ENCODE peak calls at places on chromosomes 7 and 10, in six cellular contexts. One of them, this sample, is unnamed.

GRCh38 chr7:7962851-7963250 is 5.7 kb upstream of the GLCCI1 start:
- DNase-seq in K562: no peak
- DNase-seq in sigmoid colon: no peak
- DNase-seq in SK-N-SH: no peak
- DNase-seq in transverse colon: no peak
- DNase-seq in ovary: no peak
- DNase-seq in this sample: no peak

GRCh38 chr10:89337493-89337892 is 9.7 kb downstream of the IFIT3 start:
- DNase-seq in K562: no peak
- DNase-seq in sigmoid colon: no peak
- DNase-seq in SK-N-SH: no peak
- DNase-seq in transverse colon: no peak
- DNase-seq in ovary: no peak
- DNase-seq in this sample: no peak

GRCh38 chr7:56081626-56082340 is 11.0 kb downstream of the PHKG1 start:
- DNase-seq in K562: no peak
- DNase-seq in sigmoid colon: peak; percentile 64
- DNase-seq in SK-N-SH: no peak
- DNase-seq in transverse colon: no peak
- DNase-seq in ovary: no peak
- DNase-seq in this sample: no peak

GRCh38 chr10:28296023-28296422 is 6.8 kb downstream of the MPP7 start:
- DNase-seq in K562: no peak
- DNase-seq in sigmoid colon: no peak
- DNase-seq in SK-N-SH: no peak
- DNase-seq in transverse colon: no peak
- DNase-seq in ovary: no peak
- DNase-seq in this sample: no peak

GRCh38 chr10:133277993-133278576 is 1.4 kb upstream of the ADAM8 start:
- DNase-seq in K562: no peak
- DNase-seq in sigmoid colon: no peak
- DNase-seq in SK-N-SH: no peak
- DNase-seq in transverse colon: no peak
- DNase-seq in ovary: no peak
- DNase-seq in this sample: no peak

GRCh38 chr10:119297207-119297968 is 90.0 kb downstream of the GRK5 start:
- DNase-seq in K562: no peak
- DNase-seq in sigmoid colon: no peak
- DNase-seq in SK-N-SH: no peak
- DNase-seq in transverse colon: no peak
- DNase-seq in ovary: no peak
- DNase-seq in this sample: no peak

GRCh38 chr10:118483496-118483895 is 112.0 kb downstream of the PRLHR start:
- DNase-seq in K562: peak; percentile 29
- DNase-seq in sigmoid colon: no peak
- DNase-seq in SK-N-SH: no peak
- DNase-seq in transverse colon: no peak
- DNase-seq in ovary: no peak
- DNase-seq in this sample: no peak

GRCh38 chr7:113404245-113404644 is 285.9 kb upstream of the SMIM30 start:
- DNase-seq in K562: peak; percentile 33
- DNase-seq in sigmoid colon: no peak
- DNase-seq in SK-N-SH: peak; percentile 19
- DNase-seq in transverse colon: no peak
- DNase-seq in ovary: no peak
- DNase-seq in this sample: no peak

GRCh38 chr7:79598351-79598750 is 144.9 kb upstream of the MAGI2 start:
- DNase-seq in K562: no peak
- DNase-seq in sigmoid colon: no peak
- DNase-seq in SK-N-SH: no peak
- DNase-seq in transverse colon: no peak
- DNase-seq in ovary: no peak
- DNase-seq in this sample: no peak

GRCh38 chr10:60806951-60807350 is 28.7 kb downstream of the CDK1 start:
- DNase-seq in K562: no peak
- DNase-seq in sigmoid colon: no peak
- DNase-seq in SK-N-SH: no peak
- DNase-seq in transverse colon: no peak
- DNase-seq in ovary: no peak
- DNase-seq in this sample: no peak

GRCh38 chr10:64067859-64068258 is 546.7 kb downstream of the REEP3 start:
- DNase-seq in K562: no peak
- DNase-seq in sigmoid colon: no peak
- DNase-seq in SK-N-SH: no peak
- DNase-seq in transverse colon: no peak
- DNase-seq in ovary: no peak
- DNase-seq in this sample: no peak

GRCh38 chr7:5470721-5471311 is 47.2 kb upstream of the TNRC18 start:
- DNase-seq in K562: no peak
- DNase-seq in sigmoid colon: peak; percentile 84
- DNase-seq in SK-N-SH: no peak
- DNase-seq in transverse colon: no peak
- DNase-seq in ovary: peak; percentile 56
- DNase-seq in this sample: no peak

GRCh38 chr10:117590516-117590915 is 48.0 kb downstream of the EMX2 start:
- DNase-seq in K562: no peak
- DNase-seq in sigmoid colon: peak; percentile 14
- DNase-seq in SK-N-SH: no peak
- DNase-seq in transverse colon: no peak
- DNase-seq in ovary: no peak
- DNase-seq in this sample: no peak

GRCh38 chr7:119562839-119563238 is 710.1 kb upstream of the KCND2 start:
- DNase-seq in K562: no peak
- DNase-seq in sigmoid colon: no peak
- DNase-seq in SK-N-SH: no peak
- DNase-seq in transverse colon: no peak
- DNase-seq in ovary: no peak
- DNase-seq in this sample: no peak

GRCh38 chr7:30914611-30915601 is 3.3 kb downstream of the AQP1 start:
- DNase-seq in K562: peak; percentile 94
- DNase-seq in sigmoid colon: no peak
- DNase-seq in SK-N-SH: peak; percentile 87
- DNase-seq in transverse colon: no peak
- DNase-seq in ovary: no peak
- DNase-seq in this sample: no peak

GRCh38 chr10:107616463-107617131 is 452.1 kb upstream of the SORCS1 start:
- DNase-seq in K562: no peak
- DNase-seq in sigmoid colon: no peak
- DNase-seq in SK-N-SH: no peak
- DNase-seq in transverse colon: no peak
- DNase-seq in ovary: no peak
- DNase-seq in this sample: no peak

GRCh38 chr7:25187932-25188331 is 40.4 kb downstream of the NPVF start:
- DNase-seq in K562: peak; percentile 17
- DNase-seq in sigmoid colon: no peak
- DNase-seq in SK-N-SH: no peak
- DNase-seq in transverse colon: no peak
- DNase-seq in ovary: no peak
- DNase-seq in this sample: no peak

GRCh38 chr7:140214075-140214684 is 37.4 kb upstream of the KDM7A start:
- DNase-seq in K562: no peak
- DNase-seq in sigmoid colon: no peak
- DNase-seq in SK-N-SH: peak; percentile 49
- DNase-seq in transverse colon: peak; percentile 87
- DNase-seq in ovary: no peak
- DNase-seq in this sample: no peak

GRCh38 chr7:520503-521161 is 986 bp upstream of the PDGFA start:
- DNase-seq in K562: peak; percentile 63
- DNase-seq in sigmoid colon: no peak
- DNase-seq in SK-N-SH: no peak
- DNase-seq in transverse colon: no peak
- DNase-seq in ovary: no peak
- DNase-seq in this sample: no peak

GRCh38 chr7:139735466-139735865 is 42.3 kb downstream of the HIPK2 start:
- DNase-seq in K562: no peak
- DNase-seq in sigmoid colon: no peak
- DNase-seq in SK-N-SH: no peak
- DNase-seq in transverse colon: no peak
- DNase-seq in ovary: no peak
- DNase-seq in this sample: no peak

GRCh38 chr10:52334595-52334994 is 20.5 kb downstream of the DKK1 start:
- DNase-seq in K562: no peak
- DNase-seq in sigmoid colon: no peak
- DNase-seq in SK-N-SH: no peak
- DNase-seq in transverse colon: no peak
- DNase-seq in ovary: no peak
- DNase-seq in this sample: no peak

GRCh38 chr7:28587211-28587610 is 174.9 kb downstream of the CREB5 start:
- DNase-seq in K562: no peak
- DNase-seq in sigmoid colon: no peak
- DNase-seq in SK-N-SH: no peak
- DNase-seq in transverse colon: no peak
- DNase-seq in ovary: no peak
- DNase-seq in this sample: no peak

GRCh38 chr7:100484636-100485114 is 948 bp downstream of the NYAP1 start:
- DNase-seq in K562: no peak
- DNase-seq in sigmoid colon: no peak
- DNase-seq in SK-N-SH: no peak
- DNase-seq in transverse colon: no peak
- DNase-seq in ovary: no peak
- DNase-seq in this sample: no peak

GRCh38 chr10:25696013-25696708 is 237.9 kb upstream of the MYO3A start:
- DNase-seq in K562: no peak
- DNase-seq in sigmoid colon: no peak
- DNase-seq in SK-N-SH: peak; percentile 34
- DNase-seq in transverse colon: no peak
- DNase-seq in ovary: no peak
- DNase-seq in this sample: no peak

GRCh38 chr10:67858971-67859370 is 21.0 kb upstream of the DNAJC12 start:
- DNase-seq in K562: no peak
- DNase-seq in sigmoid colon: no peak
- DNase-seq in SK-N-SH: no peak
- DNase-seq in transverse colon: no peak
- DNase-seq in ovary: no peak
- DNase-seq in this sample: no peak

GRCh38 chr10:32377458-32378370 is 30.8 kb upstream of the EPC1 start:
- DNase-seq in K562: peak; percentile 32
- DNase-seq in sigmoid colon: no peak
- DNase-seq in SK-N-SH: peak; percentile 37
- DNase-seq in transverse colon: peak; percentile 35
- DNase-seq in ovary: no peak
- DNase-seq in this sample: no peak

GRCh38 chr10:122863216-122863615 is 16.2 kb downstream of the FAM24B start:
- DNase-seq in K562: no peak
- DNase-seq in sigmoid colon: no peak
- DNase-seq in SK-N-SH: no peak
- DNase-seq in transverse colon: no peak
- DNase-seq in ovary: no peak
- DNase-seq in this sample: no peak
- H3K27ac ChIP-seq in K562: no peak overlapping the region
- H3K27ac ChIP-seq in sigmoid colon: no peak overlapping the region
- H3K27ac ChIP-seq in SK-N-SH: no peak overlapping the region
- H3K27ac ChIP-seq in transverse colon: no peak overlapping the region
- H3K27ac ChIP-seq in ovary: no peak overlapping the region
- H3K27ac ChIP-seq in this sample: no peak overlapping the region

DNA sequence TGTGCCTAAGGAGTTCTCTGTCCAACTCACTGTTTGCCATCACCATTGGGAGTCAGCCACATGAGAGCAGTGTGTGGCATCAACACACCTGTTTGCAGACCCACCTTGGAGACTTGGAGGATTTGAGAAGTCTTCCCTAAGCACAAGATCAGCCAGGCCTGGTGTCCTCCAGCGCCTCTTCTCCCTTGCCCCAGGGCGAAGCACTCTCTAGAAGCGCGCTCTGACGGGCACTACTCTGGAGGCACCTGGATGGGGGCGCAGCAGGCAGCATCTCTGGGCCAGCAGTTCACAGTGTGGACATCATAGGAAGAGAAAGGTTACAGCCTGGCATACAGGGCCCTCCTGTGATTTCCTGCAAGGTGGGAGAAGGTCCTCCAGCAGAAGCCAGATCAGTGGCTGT is 289.3 kb downstream of the CELF2 start:
- DNase-seq in K562: no peak
- DNase-seq in sigmoid colon: no peak
- DNase-seq in SK-N-SH: no peak
- DNase-seq in transverse colon: no peak
- DNase-seq in ovary: no peak
- DNase-seq in this sample: no peak
- H3K4me1 ChIP-seq in K562: no peaks in the 10 kb centered on the region
- H3K4me1 ChIP-seq in sigmoid colon: no peaks in the 10 kb centered on the region
- H3K4me1 ChIP-seq in SK-N-SH: no peaks in the 10 kb centered on the region
- H3K4me1 ChIP-seq in transverse colon: no peaks in the 10 kb centered on the region
- H3K4me1 ChIP-seq in ovary: no peaks in the 10 kb centered on the region
- H3K4me1 ChIP-seq in this sample: no peaks in the 10 kb centered on the region

DNA sequence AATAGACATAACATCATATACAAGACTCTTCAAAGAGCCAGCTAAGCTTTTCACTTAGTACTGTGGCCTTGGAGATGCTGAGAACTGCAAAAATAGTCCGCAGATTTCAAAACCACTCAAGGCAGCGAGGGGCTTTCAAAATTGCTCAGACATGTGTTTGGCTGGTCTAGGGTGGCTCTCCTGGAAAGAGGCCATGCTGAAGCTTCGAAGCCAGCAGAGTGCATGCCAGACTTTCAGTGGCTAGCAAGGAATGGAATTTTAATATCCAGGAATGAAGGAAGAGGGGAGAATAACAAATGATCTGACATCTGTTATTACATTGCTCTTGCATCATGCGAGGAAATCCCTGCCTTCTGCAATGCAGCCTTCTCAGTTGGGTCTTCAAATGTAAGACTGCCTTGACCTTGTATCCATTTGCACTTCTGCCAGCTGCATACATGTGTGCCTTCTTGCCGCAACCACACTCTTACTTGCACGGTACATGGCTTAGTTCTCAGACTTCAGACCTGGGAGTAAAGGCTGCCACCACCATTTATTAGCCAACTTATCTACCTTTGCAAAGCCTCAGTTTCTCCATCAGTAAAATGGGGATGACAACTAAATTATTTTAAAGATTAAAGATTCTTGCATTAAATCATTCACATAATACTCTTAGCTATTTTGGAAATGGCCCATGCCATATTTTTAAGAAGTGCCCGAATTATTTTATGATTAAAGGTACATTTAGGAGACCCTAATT is 55.9 kb downstream of the ITIH5 start:
- DNase-seq in K562: no peak
- DNase-seq in sigmoid colon: peak; percentile 84
- DNase-seq in SK-N-SH: no peak
- DNase-seq in transverse colon: peak; percentile 44
- DNase-seq in ovary: peak; percentile 68
- DNase-seq in this sample: peak; percentile 85
- TF ChIP-seq EP300 in K562: peak; percentile 65
- TF ChIP-seq EP300 in sigmoid colon: peak; percentile 39
- TF ChIP-seq EP300 in SK-N-SH: no peak
- TF ChIP-seq EP300 in transverse colon: peak; percentile 56
- TF ChIP-seq EP300 in ovary: no peak
- TF ChIP-seq EP300 in this sample: no peak

DNA sequence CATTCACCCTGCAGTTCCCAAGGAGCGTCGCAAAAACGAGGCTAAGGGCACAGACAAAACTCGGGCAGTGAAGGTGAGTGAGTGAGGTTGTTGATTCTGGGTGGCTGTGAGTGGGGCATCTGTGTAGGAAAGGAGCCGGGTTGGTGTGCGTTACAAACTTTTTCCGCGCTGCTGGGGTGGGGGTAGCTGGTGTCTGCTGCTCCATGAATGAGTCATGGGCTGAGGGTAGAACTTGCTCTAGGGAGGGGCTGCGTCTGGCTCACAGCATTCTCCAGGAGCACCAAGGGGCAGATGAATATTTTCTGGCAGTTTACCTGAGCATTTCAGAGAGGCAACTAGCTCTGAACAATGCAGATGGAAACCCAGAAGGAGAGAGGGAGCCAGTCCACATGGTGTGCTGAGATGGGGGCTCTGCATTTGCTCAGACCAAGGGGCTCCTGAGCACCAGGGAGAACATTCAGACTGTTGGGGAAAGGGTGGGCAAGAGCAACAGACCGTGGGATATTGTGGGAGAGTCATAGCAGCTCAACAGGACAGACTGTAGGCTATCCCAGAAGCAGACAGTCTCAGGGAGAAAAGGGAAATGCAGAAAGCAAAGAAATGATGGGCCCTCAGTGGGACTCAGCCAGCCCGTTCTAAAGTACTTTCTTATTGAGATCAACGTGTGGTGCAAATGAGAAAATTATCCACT is 18.8 kb downstream of the NOBOX start:
- DNase-seq in K562: no peak
- DNase-seq in sigmoid colon: peak; percentile 65
- DNase-seq in SK-N-SH: no peak
- DNase-seq in transverse colon: peak; percentile 38
- DNase-seq in ovary: no peak
- DNase-seq in this sample: peak; percentile 55
- H3K27ac ChIP-seq in K562: no peak overlapping the region
- H3K27ac ChIP-seq in sigmoid colon: peak overlapping the region; percentile 22
- H3K27ac ChIP-seq in SK-N-SH: no peak overlapping the region
- H3K27ac ChIP-seq in transverse colon: peak overlapping the region; percentile 70
- H3K27ac ChIP-seq in ovary: no peak overlapping the region
- H3K27ac ChIP-seq in this sample: no peak overlapping the region